ENCODE peak calls at places on chromosome 20, in seven cellular contexts. C is mammary epithelial cell, I is tibial artery, D is ovary, N is ascending aorta, Q is A549, O is lung. M is an unnamed sample.

GRCh38 chr20:10982692-10983091 is 308.9 kb upstream of the JAG1 start:
- DNase-seq in C (peak), I (peak), D (peak), N (peak), Q (peak), O (no peak), M (no peak)

GRCh38 chr20:39876974-39877615 is 811.9 kb downstream of the MAFB start:
- DNase-seq in C (no peak), I (no peak), D (no peak), N (no peak), Q (no peak), O (no peak), M (no peak)

GRCh38 chr20:54467622-54468021 is 7.8 kb upstream of the DOK5 start:
- DNase-seq in C (no peak), I (no peak), D (no peak), N (no peak), Q (no peak), O (no peak), M (no peak)

GRCh38 chr20:22682381-22682780 is 98.0 kb upstream of the FOXA2 start:
- DNase-seq in C (no peak), I (no peak), D (no peak), N (no peak), Q (no peak), O (no peak), M (no peak)

GRCh38 chr20:19737025-19737424 is 21.0 kb upstream of the RIN2 start:
- DNase-seq in C (peak), I (no peak), D (peak), N (no peak), Q (peak), O (no peak), M (no peak)

GRCh38 chr20:15711177-15711576 is 862.1 kb downstream of the KIF16B start:
- DNase-seq in C (no peak), I (no peak), D (no peak), N (no peak), Q (no peak), O (no peak), M (no peak)

GRCh38 chr20:62876826-62877728 is 15.5 kb upstream of the TCFL5 start:
- DNase-seq in C (no peak), I (peak), D (peak), N (peak), Q (no peak), O (peak), M (no peak)

GRCh38 chr20:50425076-50425475 is 85.1 kb upstream of the PTPN1 start:
- DNase-seq in C (no peak), I (peak), D (no peak), N (no peak), Q (no peak), O (no peak), M (no peak)

GRCh38 chr20:10747019-10747418 is 73.2 kb upstream of the JAG1 start:
- DNase-seq in C (no peak), I (no peak), D (no peak), N (no peak), Q (no peak), O (no peak), M (no peak)

GRCh38 chr20:20076297-20077065 is 24.1 kb downstream of the CFAP61 start:
- DNase-seq in C (peak), I (no peak), D (no peak), N (no peak), Q (no peak), O (no peak), M (peak)

GRCh38 chr20:32451340-32451681 is 93.2 kb downstream of the ASXL1 start:
- DNase-seq in C (no peak), I (no peak), D (no peak), N (no peak), Q (no peak), O (no peak), M (peak)

GRCh38 chr20:3166913-3167342 is 6.4 kb downstream of the LZTS3 start:
- DNase-seq in C (no peak), I (no peak), D (no peak), N (no peak), Q (no peak), O (no peak), M (no peak)

GRCh38 chr20:51036827-51037229 is 13.9 kb upstream of the KCNG1 start:
- DNase-seq in C (peak), I (no peak), D (no peak), N (no peak), Q (no peak), O (no peak), M (no peak)

GRCh38 chr20:33262658-33263065 is 20.4 kb upstream of the BPIFB1 start:
- DNase-seq in C (peak), I (no peak), D (no peak), N (no peak), Q (no peak), O (no peak), M (peak)

GRCh38 chr20:8388707-8389106 is 256.6 kb downstream of the PLCB1 start:
- DNase-seq in C (no peak), I (no peak), D (no peak), N (no peak), Q (no peak), O (no peak), M (no peak)

GRCh38 chr20:11891081-11891826 is 26.4 kb upstream of the BTBD3 start:
- DNase-seq in C (peak), I (peak), D (peak), N (peak), Q (peak), O (peak), M (peak)

GRCh38 chr20:2708073-2708415 is 15.5 kb downstream of the EBF4 start:
- DNase-seq in C (no peak), I (no peak), D (no peak), N (no peak), Q (no peak), O (no peak), M (no peak)

GRCh38 chr20:64256282-64256947 is 867 bp downstream of the PCMTD2 start:
- DNase-seq in C (no peak), I (no peak), D (no peak), N (no peak), Q (no peak), O (no peak), M (no peak)

GRCh38 chr20:32404017-32404416 is 45.9 kb downstream of the ASXL1 start:
- DNase-seq in C (no peak), I (no peak), D (no peak), N (no peak), Q (no peak), O (no peak), M (no peak)

GRCh38 chr20:51354191-51354768 is 188.2 kb downstream of the NFATC2 start:
- DNase-seq in C (no peak), I (no peak), D (no peak), N (peak), Q (no peak), O (no peak), M (no peak)

GRCh38 chr20:11849976-11850670 is 67.6 kb upstream of the BTBD3 start:
- DNase-seq in C (peak), I (peak), D (peak), N (no peak), Q (no peak), O (no peak), M (no peak)

GRCh38 chr20:13101701-13102100 is 92.9 kb downstream of the SPTLC3 start:
- DNase-seq in C (no peak), I (no peak), D (no peak), N (no peak), Q (no peak), O (no peak), M (no peak)

GRCh38 chr20:25179439-25180089 is 15.9 kb upstream of the ENTPD6 start:
- DNase-seq in C (no peak), I (no peak), D (no peak), N (no peak), Q (no peak), O (no peak), M (no peak)

GRCh38 chr20:25479638-25480037 is 72.2 kb downstream of the GINS1 start:
- DNase-seq in C (no peak), I (no peak), D (no peak), N (no peak), Q (no peak), O (no peak), M (no peak)

GRCh38 chr20:25050501-25051350 is 7.2 kb downstream of the ACSS1 start:
- DNase-seq in C (no peak), I (peak), D (peak), N (peak), Q (no peak), O (no peak), M (no peak)

GRCh38 chr20:51091564-51092195 is 68.8 kb upstream of the KCNG1 start:
- DNase-seq in C (no peak), I (no peak), D (no peak), N (no peak), Q (no peak), O (no peak), M (no peak)

GRCh38 chr20:18254615-18255014 is 33.7 kb upstream of the ZNF133 start:
- DNase-seq in C (no peak), I (no peak), D (no peak), N (no peak), Q (no peak), O (peak), M (no peak)

GRCh38 chr20:24502184-24502583 is 32.8 kb downstream of the SYNDIG1 start:
- DNase-seq in C (peak), I (peak), D (peak), N (peak), Q (peak), O (no peak), M (peak)

GRCh38 chr20:36465109-36466080 is 75.9 kb upstream of the MYL9 start:
- DNase-seq in C (peak), I (peak), D (peak), N (peak), Q (peak), O (no peak), M (no peak)
- TF ChIP-seq CTCF in C (no peak), I (no peak), D (no peak), N (no peak), Q (no peak), O (no peak), M (no peak)

DNA sequence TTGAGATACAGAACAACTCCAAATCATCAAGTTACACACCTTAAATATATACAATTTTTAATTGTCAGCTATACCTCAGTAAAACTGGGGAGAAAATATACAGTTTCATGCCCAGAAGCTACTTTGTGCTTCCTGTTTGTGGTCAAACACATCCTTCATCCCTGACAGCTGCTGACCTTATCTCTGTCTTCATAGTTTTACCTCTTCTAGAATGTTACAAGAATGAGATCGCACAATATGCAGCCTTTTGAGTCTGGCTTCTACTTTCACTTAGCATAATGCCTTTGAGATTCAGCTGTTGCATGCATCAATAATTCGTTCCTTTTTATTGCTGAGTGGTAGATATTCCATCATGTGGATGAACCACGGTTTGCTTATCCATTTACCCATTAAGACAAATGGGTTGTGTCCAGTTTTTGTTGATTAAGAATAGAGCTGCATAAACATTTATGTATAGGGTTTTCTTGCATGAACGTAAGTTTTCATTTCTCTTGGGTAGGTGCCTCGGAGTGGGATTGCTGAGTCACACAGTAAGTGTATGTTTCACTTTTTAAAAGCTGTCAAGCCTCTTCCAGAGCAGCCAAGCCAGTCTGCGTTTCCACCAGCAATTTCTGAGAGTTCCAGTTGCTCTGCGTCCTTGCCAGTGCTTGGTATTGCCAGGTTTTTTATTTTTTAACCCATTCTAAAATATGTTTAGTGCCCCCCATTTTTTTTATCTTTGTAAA is 86.6 kb upstream of the PAX1 start:
- DNase-seq in C (no peak), I (no peak), D (no peak), N (no peak), Q (no peak), O (no peak), M (no peak)
- H3K4me3 ChIP-seq in C (no peak), I (no peak), D (no peak), N (no peak), Q (no peak), O (no peak), M (no peak)

GRCh38 chr20:57748601-57749130 is 38.9 kb upstream of the PMEPA1 start:
- DNase-seq in C (peak), I (peak), D (peak), N (peak), Q (peak), O (peak), M (peak)
- H3K27ac ChIP-seq in C (peak), I (peak), D (peak), N (peak), Q (peak), O (peak), M (no peak)

GRCh38 chr20:48352628-48353027 is 475.2 kb downstream of the PREX1 start:
- DNase-seq in C (no peak), I (no peak), D (no peak), N (no peak), Q (no peak), O (no peak), M (no peak)

GRCh38 chr20:48348022-48348421 is 479.8 kb downstream of the PREX1 start:
- DNase-seq in C (no peak), I (no peak), D (no peak), N (no peak), Q (no peak), O (no peak), M (no peak)

GRCh38 chr20:48349673-48350072 is 478.1 kb downstream of the PREX1 start:
- DNase-seq in C (no peak), I (no peak), D (no peak), N (no peak), Q (no peak), O (no peak), M (no peak)

GRCh38 chr20:48352042-48352441 is 475.8 kb downstream of the PREX1 start:
- DNase-seq in C (no peak), I (no peak), D (no peak), N (no peak), Q (no peak), O (no peak), M (no peak)

DNA sequence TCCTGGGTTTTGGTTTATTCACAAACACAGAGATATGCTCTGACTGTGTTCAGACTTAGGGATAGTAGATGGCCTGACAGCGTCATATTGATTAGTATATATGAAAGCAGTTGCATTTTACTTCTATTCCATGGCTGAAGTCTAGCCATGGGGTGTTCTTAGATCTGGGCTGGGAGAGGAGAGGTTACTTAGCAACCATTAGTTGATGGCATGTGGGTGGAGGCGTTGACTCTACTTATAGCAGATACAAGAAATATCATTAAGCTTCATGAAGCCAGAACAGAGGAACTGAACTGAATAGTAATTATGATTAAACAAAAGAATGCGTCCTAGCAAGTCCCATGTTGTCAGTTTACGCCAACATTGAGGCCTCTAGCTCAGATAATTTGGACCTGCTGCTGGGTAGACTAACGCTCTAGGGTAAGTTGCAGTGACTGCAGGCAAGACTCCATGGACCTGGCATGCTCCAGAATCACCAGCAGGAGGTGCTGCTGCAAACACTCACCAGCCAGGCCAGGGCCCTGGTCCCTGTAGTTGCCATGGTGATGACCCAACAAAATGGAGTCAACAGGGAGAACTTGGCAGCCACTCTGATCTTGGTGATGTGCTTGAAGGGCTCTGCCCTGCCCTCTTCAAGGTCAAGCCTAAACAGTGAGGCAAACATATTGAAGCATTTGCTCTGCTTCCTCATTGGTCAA is 477.4 kb downstream of the PREX1 start:
- DNase-seq in C (no peak), I (no peak), D (no peak), N (peak), Q (no peak), O (no peak), M (no peak)
- TF ChIP-seq CTCF in C (peak), I (no peak), D (no peak), N (no peak), Q (peak), O (no peak), M (peak)

DNA sequence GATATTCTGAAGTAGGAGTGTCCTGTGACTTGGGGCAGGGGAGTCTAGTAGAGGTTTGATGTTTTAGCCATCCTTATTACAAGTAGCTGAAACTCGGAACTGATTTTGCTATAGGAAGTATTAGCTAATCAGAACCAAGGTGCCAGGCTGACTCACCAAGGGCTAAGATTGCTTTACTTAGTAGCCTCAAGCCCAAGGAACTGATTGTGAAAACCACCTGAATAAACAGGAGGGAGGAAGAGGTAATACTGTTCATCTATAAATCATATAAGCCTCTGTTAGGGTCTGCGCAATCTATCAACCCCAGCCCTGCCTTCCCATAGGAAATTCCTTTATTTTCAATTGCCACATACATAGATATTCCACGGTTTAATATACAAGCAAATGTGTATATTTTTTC is 54.4 kb downstream of the GNAS start:
- DNase-seq in C (peak), I (no peak), D (no peak), N (peak), Q (no peak), O (no peak), M (no peak)
- H3K4me3 ChIP-seq in C (no peak), I (no peak), D (no peak), N (peak), Q (no peak), O (no peak), M (no peak)

GRCh38 chr20:44651507-44652373 is at the start of gene ADA:
- DNase-seq in C (peak), I (peak), D (peak), N (peak), Q (peak), O (peak), M (peak)

GRCh38 chr20:44649976-44650375 is 1.5 kb downstream of the ADA start:
- DNase-seq in C (no peak), I (no peak), D (no peak), N (no peak), Q (no peak), O (no peak), M (no peak)

GRCh38 chr20:44650777-44651493 is 564 bp downstream of the ADA start:
- DNase-seq in C (no peak), I (no peak), D (peak), N (no peak), Q (no peak), O (no peak), M (no peak)

GRCh38 chr20:44656447-44656846 is 4.9 kb upstream of the ADA start:
- DNase-seq in C (no peak), I (no peak), D (no peak), N (no peak), Q (no peak), O (no peak), M (no peak)

GRCh38 chr20:44653536-44653935 is 2.0 kb upstream of the ADA start:
- DNase-seq in C (no peak), I (no peak), D (no peak), N (no peak), Q (no peak), O (no peak), M (no peak)
- H3K27ac ChIP-seq in C (no peak), I (no peak), D (no peak), N (no peak), Q (no peak), O (no peak), M (no peak)

DNA sequence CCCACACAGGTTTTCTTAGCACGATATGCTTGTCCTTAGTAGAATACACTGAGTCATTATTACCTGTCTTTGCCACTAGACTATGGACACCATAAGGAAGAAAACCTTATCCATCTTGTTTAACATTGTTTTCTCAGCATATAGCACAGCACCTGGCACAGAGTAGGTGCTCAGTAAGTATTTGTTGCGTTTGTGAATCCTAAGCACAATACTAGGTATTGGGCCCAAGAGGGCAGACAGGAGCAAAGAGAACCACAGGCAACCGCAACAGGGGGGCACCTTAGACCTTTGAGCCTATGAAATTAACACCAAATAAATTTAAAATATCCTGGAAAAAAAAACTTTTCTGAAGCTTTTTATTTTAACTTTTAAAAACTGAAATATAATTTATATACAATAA is 3.7 kb upstream of the NCOA6 start:
- DNase-seq in C (no peak), I (no peak), D (no peak), N (no peak), Q (no peak), O (no peak), M (no peak)
- TF ChIP-seq CTCF in C (no peak), I (no peak), D (no peak), N (no peak), Q (no peak), O (no peak), M (no peak)

GRCh38 chr20:47351643-47352331 is 4.7 kb downstream of the ZMYND8 start:
- DNase-seq in C (peak), I (no peak), D (no peak), N (no peak), Q (no peak), O (no peak), M (no peak)
- H3K4me3 ChIP-seq in C (peak), I (no peak), D (no peak), N (peak), Q (no peak), O (no peak), M (peak)

M was measured in dorsolateral prefrontal cortex.